ENCODE peak calls at places on chromosomes 16 and 17, in four cellular contexts. H is neural progenitor cell; P is stimulated activated naive B cell treated with anti-CD40 and anti-IgM and Interleukin-4, amounts not matched to agents 10 μg/mL and 1 μg/mL and 100 μg/mL, for 72 hours; E is anterior cingulate cortex. F is an unnamed sample.

GRCh38 chr16:85227262-85227923 is 115.1 kb upstream of the CIBAR2 start:
- DNase-seq in H (no peak), P (peak), E (no peak), F (no peak)

GRCh38 chr17:77132411-77133086 is 8.2 kb upstream of the SEC14L1 start:
- DNase-seq in H (no peak), P (no peak), E (no peak), F (no peak)

GRCh38 chr16:61887903-61888302 is 148.3 kb downstream of the CDH8 start:
- DNase-seq in H (no peak), P (no peak), E (no peak), F (peak)

GRCh38 chr17:5678171-5678570 is 93.9 kb upstream of the NLRP1 start:
- DNase-seq in H (no peak), P (no peak), E (no peak), F (no peak)

GRCh38 chr17:1916339-1916738 is 86.5 kb downstream of the RPA1 start:
- DNase-seq in H (no peak), P (no peak), E (no peak), F (no peak)

GRCh38 chr16:52497067-52497816 is 49.7 kb downstream of the TOX3 start:
- DNase-seq in H (no peak), P (no peak), E (no peak), F (no peak)

GRCh38 chr16:48905632-48906031 is 295.7 kb upstream of the N4BP1 start:
- DNase-seq in H (no peak), P (no peak), E (no peak), F (no peak)

GRCh38 chr17:73342549-73343167 is 30.9 kb upstream of the CDC42EP4 start:
- DNase-seq in H (peak), P (no peak), E (no peak), F (peak)

GRCh38 chr16:89847056-89847929 is 19.0 kb downstream of the SPIRE2 start:
- DNase-seq in H (no peak), P (no peak), E (no peak), F (no peak)

GRCh38 chr17:29076087-29076486 is 33.1 kb downstream of the PIPOX start:
- DNase-seq in H (no peak), P (no peak), E (no peak), F (no peak)

GRCh38 chr17:79610151-79610645 is 653 bp downstream of the RBFOX3 start:
- DNase-seq in H (no peak), P (no peak), E (no peak), F (no peak)

F was measured in GM03348.